ENCODE peak calls at places on chromosomes 12 and 14, in ten cellular contexts. Y is K562, L is Panc1, I is HCT116, F is vagina, J is breast epithelium, D is sigmoid colon, Z is GM23338, N is transverse colon, C is endothelial cell of umbilical vein. T is an unnamed sample.

GRCh38 chr12:75020068-75020557 is 189.5 kb downstream of the KCNC2 start:
- DNase-seq in Y (no peak), F (no peak), L (no peak), I (peak), J (no peak), D (no peak), Z (peak), N (no peak), C (no peak), T (no peak)

GRCh38 chr12:19323768-19324167 is 115.5 kb upstream of the AEBP2 start:
- DNase-seq in D (no peak), L (no peak), Y (no peak), J (no peak), N (no peak), F (no peak), Z (no peak), C (no peak), I (no peak), T (no peak)

GRCh38 chr14:54488646-54489317 is at the start of gene GMFB:
- DNase-seq in L (peak), D (peak), F (peak), Y (peak), C (peak), Z (peak), J (peak), N (peak), I (peak), T (peak)

GRCh38 chr12:120628919-120629318 is 11.5 kb upstream of the CABP1 start:
- DNase-seq in Y (peak), L (no peak), Z (peak), I (no peak), J (no peak), F (no peak), N (peak), D (no peak), C (no peak), T (no peak)

GRCh38 chr12:116402163-116402939 is 124.9 kb upstream of the MED13L start:
- DNase-seq in J (no peak), D (no peak), Z (no peak), I (no peak), Y (no peak), F (no peak), L (no peak), N (no peak), C (no peak), T (no peak)

GRCh38 chr12:78421011-78421410 is 443.6 kb upstream of the SYT1 start:
- DNase-seq in C (no peak), L (no peak), F (no peak), J (no peak), Z (no peak), N (no peak), I (no peak), D (no peak), Y (no peak), T (no peak)

GRCh38 chr12:60148831-60149230 is 553.0 kb downstream of the SLC16A7 start:
- DNase-seq in F (no peak), J (no peak), Y (no peak), N (no peak), Z (no peak), I (peak), L (no peak), C (peak), D (no peak), T (no peak)

GRCh38 chr12:120100630-120101029 is 15.9 kb downstream of the RAB35 start:
- DNase-seq in F (no peak), J (no peak), C (peak), D (peak), L (no peak), Y (no peak), Z (no peak), N (peak), I (no peak), T (peak)

GRCh38 chr12:10392394-10392930 is 2.6 kb upstream of the KLRK1 start:
- DNase-seq in J (peak), L (no peak), Z (no peak), I (peak), C (no peak), D (peak), Y (peak), F (no peak), N (peak), T (peak)

GRCh38 chr14:24051789-24052655 is at the start of gene CARMIL3:
- DNase-seq in N (peak), Z (peak), D (peak), I (no peak), L (no peak), F (no peak), C (peak), Y (peak), J (no peak), T (peak)

GRCh38 chr12:4974217-4974616 is 64.5 kb downstream of the KCNA1 start:
- DNase-seq in C (no peak), Y (no peak), D (no peak), J (no peak), Z (no peak), L (no peak), F (no peak), N (no peak), I (no peak), T (no peak)

GRCh38 chr12:99066726-99067125 is 421.6 kb downstream of the APAF1 start:
- DNase-seq in Z (no peak), N (no peak), Y (no peak), F (no peak), J (no peak), L (no peak), C (no peak), I (no peak), D (no peak), T (no peak)

GRCh38 chr12:91388573-91388972 is 206.0 kb upstream of the DCN start:
- DNase-seq in F (no peak), I (no peak), D (no peak), L (no peak), Z (no peak), N (no peak), C (peak), Y (no peak), J (no peak), T (peak)

GRCh38 chr12:6234214-6234613 is 34.0 kb downstream of the CD9 start:
- DNase-seq in N (no peak), F (no peak), Y (no peak), C (no peak), I (no peak), J (no peak), Z (no peak), L (no peak), D (peak), T (no peak)

GRCh38 chr14:61765225-61765943 is 3.2 kb downstream of the SNAPC1 start:
- DNase-seq in J (no peak), D (no peak), F (no peak), N (no peak), Y (no peak), Z (no peak), I (no peak), L (no peak), C (peak), T (peak)

GRCh38 chr12:114241973-114242434 is 163.9 kb downstream of the TBX5 start:
- DNase-seq in I (peak), Y (peak), N (no peak), Z (peak), D (no peak), L (no peak), J (no peak), F (no peak), C (no peak), T (no peak)

GRCh38 chr12:9725471-9725870 is 7.4 kb downstream of the CLECL1 start:
- DNase-seq in N (no peak), Z (no peak), J (no peak), L (no peak), C (no peak), F (no peak), I (no peak), Y (no peak), D (no peak), T (no peak)

GRCh38 chr12:46384451-46385301 is 12.1 kb upstream of the SLC38A2 start:
- DNase-seq in N (no peak), Y (no peak), L (no peak), Z (no peak), D (no peak), F (no peak), C (no peak), J (no peak), I (no peak), T (no peak)

GRCh38 chr14:42222924-42223471 is 616.3 kb downstream of the LRFN5 start:
- DNase-seq in C (no peak), I (no peak), L (no peak), D (no peak), F (no peak), N (peak), Y (no peak), Z (peak), J (no peak), T (no peak)

GRCh38 chr12:50021071-50021470 is 4.2 kb downstream of the RACGAP1 start:
- DNase-seq in C (no peak), Y (no peak), D (no peak), I (no peak), Z (no peak), L (no peak), F (no peak), J (no peak), N (no peak), T (no peak)

GRCh38 chr12:130775953-130776856 is 60.1 kb upstream of the RIMBP2 start:
- DNase-seq in J (peak), F (no peak), L (no peak), I (peak), Y (peak), D (no peak), C (peak), N (peak), Z (peak), T (no peak)

GRCh38 chr12:102567031-102567985 is 86.9 kb upstream of the IGF1 start:
- DNase-seq in D (no peak), N (no peak), L (no peak), I (no peak), J (no peak), Z (no peak), F (no peak), Y (no peak), C (no peak), T (no peak)

GRCh38 chr14:47235619-47236018 is 439.8 kb downstream of the MDGA2 start:
- DNase-seq in Z (no peak), C (peak), Y (no peak), N (no peak), F (no peak), D (no peak), J (no peak), I (no peak), L (no peak), T (no peak)

GRCh38 chr12:66662179-66662578 is 16.7 kb downstream of the GRIP1 start:
- DNase-seq in F (no peak), Y (no peak), J (no peak), C (no peak), I (no peak), D (no peak), Z (no peak), N (no peak), L (no peak), T (no peak)

GRCh38 chr12:10612954-10613333 is 465 bp downstream of the MAGOHB start:
- DNase-seq in N (no peak), D (no peak), I (no peak), L (no peak), C (no peak), J (no peak), Y (peak), Z (peak), F (no peak), T (no peak)

GRCh38 chr12:100795193-100796179 is 910 bp downstream of the ANO4 start:
- DNase-seq in C (no peak), D (no peak), Z (no peak), J (no peak), N (no peak), I (no peak), L (no peak), Y (no peak), F (no peak), T (no peak)

GRCh38 chr12:124740691-124741137 is 123.0 kb downstream of the SCARB1 start:
- DNase-seq in N (peak), J (no peak), I (peak), F (no peak), Z (no peak), C (peak), L (no peak), D (peak), Y (peak), T (no peak)

GRCh38 chr12:110170535-110171185 is 46.5 kb downstream of the IFT81 start:
- DNase-seq in L (no peak), C (no peak), Y (no peak), D (no peak), I (no peak), F (no peak), J (no peak), Z (no peak), N (no peak), T (no peak)

GRCh38 chr14:65101631-65102440 is 481 bp downstream of the MAX start:
- DNase-seq in D (no peak), Z (peak), F (no peak), I (no peak), Y (no peak), C (no peak), L (no peak), N (peak), J (no peak), T (no peak)

GRCh38 chr14:74595006-74595735 is 16.9 kb downstream of the LTBP2 start:
- DNase-seq in Z (no peak), N (peak), C (peak), F (no peak), D (peak), L (no peak), J (no peak), Y (no peak), I (no peak), T (no peak)

GRCh38 chr14:74599946-74600345 is 12.1 kb downstream of the LTBP2 start:
- DNase-seq in Y (no peak), Z (no peak), C (no peak), I (no peak), L (no peak), N (no peak), J (no peak), D (no peak), F (no peak), T (no peak)

GRCh38 chr14:74594021-74594420 is 18.0 kb downstream of the LTBP2 start:
- DNase-seq in C (no peak), N (no peak), Z (no peak), Y (no peak), F (no peak), I (no peak), L (no peak), J (no peak), D (no peak), T (no peak)

GRCh38 chr14:74599201-74599809 is 12.7 kb downstream of the LTBP2 start:
- DNase-seq in D (no peak), Y (no peak), L (no peak), Z (no peak), N (no peak), C (peak), I (no peak), J (no peak), F (no peak), T (peak)

GRCh38 chr14:74596747-74597456 is 15.1 kb downstream of the LTBP2 start:
- DNase-seq in N (no peak), Z (no peak), I (no peak), D (no peak), J (no peak), Y (no peak), L (no peak), C (no peak), F (no peak), T (no peak)
- TF ChIP-seq POLR2AphosphoS5 in N (peak), Z (no peak), I (no peak), D (no peak), J (no peak), Y (no peak), L (no peak), C (no peak), F (peak), T (no peak)

DNA sequence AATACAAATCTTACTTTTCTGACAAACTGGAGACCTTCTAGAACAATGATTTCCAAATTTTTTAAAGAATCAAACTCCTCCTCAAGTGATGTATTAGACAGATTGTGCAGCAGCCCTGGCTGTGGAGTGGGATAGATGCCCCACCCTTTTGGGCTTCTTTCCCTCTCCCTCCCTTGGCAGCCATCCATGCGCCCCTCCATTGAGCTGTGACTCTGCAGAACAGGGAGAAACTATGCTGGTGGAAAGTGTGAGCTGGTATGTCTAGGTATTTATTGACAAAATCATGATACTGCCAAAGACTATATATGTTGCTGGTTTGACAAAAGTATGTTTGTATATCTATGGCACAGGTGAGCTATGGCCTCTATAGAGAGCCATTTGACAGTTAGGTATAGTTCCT is 138.5 kb downstream of the KTN1 start:
- DNase-seq in D (no peak), Z (no peak), I (no peak), N (no peak), J (no peak), F (no peak), C (no peak), L (no peak), Y (no peak), T (no peak)
- H3K27ac ChIP-seq in D (no peak), Z (no peak), I (no peak), N (no peak), J (no peak), F (no peak), C (no peak), L (no peak), Y (no peak), T (no peak)

DNA sequence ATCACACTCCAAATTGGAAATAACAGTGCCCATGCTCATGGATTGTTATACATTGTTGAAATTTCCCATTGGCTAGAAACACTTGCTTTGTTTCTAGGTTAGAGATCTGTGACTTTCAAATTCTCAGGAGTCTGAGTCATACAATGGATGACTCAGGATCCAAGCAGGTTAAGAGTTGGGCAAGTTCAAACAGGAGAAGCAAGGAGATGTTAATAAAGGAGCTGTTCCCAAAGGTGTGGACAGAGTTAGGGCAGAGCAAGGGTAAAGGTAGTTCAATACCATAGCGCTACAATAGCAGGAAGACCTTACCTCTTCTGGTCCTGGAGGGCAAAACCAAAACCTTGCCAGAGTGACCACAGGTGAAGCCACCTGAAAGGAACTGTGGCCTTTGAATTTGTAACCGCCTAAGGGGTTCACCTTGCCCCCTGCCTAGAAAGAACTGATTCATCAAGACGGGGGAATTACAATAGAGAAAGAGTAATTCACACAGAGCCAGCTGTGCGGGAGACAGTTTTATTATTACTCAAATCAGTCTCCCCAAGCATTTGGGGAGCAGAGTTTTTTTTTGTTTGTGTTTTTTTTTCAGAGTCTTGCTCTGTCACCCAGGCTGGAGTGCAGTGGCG is 4.2 kb upstream of the AMN1 start:
- DNase-seq in Y (peak), L (peak), N (no peak), J (peak), C (peak), I (peak), F (no peak), Z (peak), D (no peak), T (peak)
- TF ChIP-seq POLR2AphosphoS5 in Y (peak), L (no peak), N (no peak), J (peak), C (peak), I (peak), F (peak), Z (no peak), D (no peak), T (peak)

GRCh38 chr14:68806526-68807147 is 13.8 kb upstream of the ZFP36L1 start:
- DNase-seq in F (no peak), D (peak), J (peak), Z (no peak), Y (no peak), N (no peak), I (no peak), C (no peak), L (no peak), T (no peak)
- H3K27ac ChIP-seq in F (peak), D (peak), J (peak), Z (no peak), Y (no peak), N (peak), I (peak), C (no peak), L (peak), T (peak)

GRCh38 chr14:67538501-67538900 is 5.4 kb downstream of the PLEKHH1 start:
- DNase-seq in C (no peak), I (no peak), F (no peak), L (no peak), Z (no peak), N (no peak), D (peak), J (no peak), Y (no peak), T (peak)
- TF ChIP-seq POLR2AphosphoS5 in C (no peak), I (no peak), F (no peak), L (no peak), Z (no peak), N (no peak), D (no peak), J (no peak), Y (no peak), T (no peak)

GRCh38 chr14:98181768-98182167 is 1090.2 kb downstream of the BCL11B start:
- DNase-seq in F (peak), I (no peak), Z (no peak), Y (no peak), C (no peak), L (no peak), J (no peak), N (no peak), D (no peak), T (no peak)
- H3K27ac ChIP-seq in F (no peak), I (no peak), Z (no peak), Y (no peak), C (no peak), L (no peak), J (no peak), N (no peak), D (no peak), T (no peak)

DNA sequence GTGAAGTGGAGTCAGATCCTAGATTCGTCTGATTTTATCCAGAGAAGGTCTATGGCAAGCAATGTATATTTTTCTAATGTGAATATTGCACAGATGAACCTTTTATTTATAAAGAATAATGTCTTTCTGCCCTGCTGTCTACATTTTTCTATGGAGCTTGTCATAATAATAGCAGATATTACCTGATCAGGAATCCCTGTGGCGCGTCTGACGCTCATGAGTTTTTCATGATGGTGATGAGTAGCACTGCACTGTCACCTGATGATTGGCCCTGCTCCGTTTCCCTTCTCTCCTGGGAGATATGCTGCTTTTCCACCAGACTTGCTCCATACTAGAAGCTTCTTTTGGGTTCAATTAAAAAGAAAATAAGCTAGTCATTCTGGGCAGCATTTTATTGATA is 20.5 kb downstream of the CINP start:
- DNase-seq in D (no peak), C (no peak), J (no peak), L (no peak), Y (no peak), Z (no peak), I (no peak), F (no peak), N (no peak), T (no peak)
- TF ChIP-seq POLR2AphosphoS5 in D (no peak), C (no peak), J (no peak), L (no peak), Y (no peak), Z (no peak), I (no peak), F (no peak), N (no peak), T (no peak)

GRCh38 chr12:15534322-15534721 is 212.0 kb downstream of the PTPRO start:
- DNase-seq in L (no peak), Z (no peak), F (no peak), Y (no peak), N (no peak), I (no peak), J (no peak), C (no peak), D (no peak), T (no peak)
- H3K27ac ChIP-seq in L (no peak), Z (no peak), F (no peak), Y (no peak), N (peak), I (no peak), J (no peak), C (no peak), D (no peak), T (no peak)